ENCODE peak calls at places on chromosomes 4 and X, in five cellular contexts. E is CD4-positive, CD25-positive, alpha-beta regulatory T cell; L is fibroblast of the aortic adventitia; I is CD8-positive, alpha-beta T cell; M is fibroblast of pulmonary artery. K is an unnamed sample.

GRCh38 chr4:170716868-170717267 is 627.1 kb upstream of the AADAT start:
- DNase-seq in E (no peak), L (peak), M (peak), I (no peak), K (no peak)

GRCh38 chrX:130304587-130305368 is 34.9 kb upstream of the SLC25A14 start:
- DNase-seq in L (no peak), E (no peak), M (no peak), I (no peak), K (no peak)

GRCh38 chr4:627751-628150 is 2.4 kb downstream of the PDE6B start:
- DNase-seq in I (no peak), E (no peak), M (no peak), L (no peak), K (no peak)

GRCh38 chr4:31171362-31171761 is 451.2 kb downstream of the PCDH7 start:
- DNase-seq in L (no peak), I (no peak), M (no peak), E (no peak), K (no peak)

GRCh38 chr4:75834772-75835154 is 67.5 kb downstream of the PPEF2 start:
- DNase-seq in I (no peak), E (no peak), M (peak), L (peak), K (no peak)

GRCh38 chr4:16082038-16082423 is 1.8 kb downstream of the PROM1 start:
- DNase-seq in I (no peak), L (no peak), M (no peak), E (no peak), K (no peak)

GRCh38 chr4:170775851-170776250 is 686.1 kb upstream of the AADAT start:
- DNase-seq in M (no peak), I (no peak), E (no peak), L (no peak), K (no peak)

GRCh38 chr4:139922625-139923024 is 231.4 kb downstream of the MAML3 start:
- DNase-seq in L (peak), I (no peak), M (peak), E (no peak), K (no peak)

GRCh38 chr4:103648541-103648940 is 71.2 kb downstream of the TACR3 start:
- DNase-seq in M (no peak), L (no peak), E (no peak), I (no peak), K (no peak)

GRCh38 chr4:184807797-184808718 is 17.7 kb downstream of the ACSL1 start:
- DNase-seq in L (peak), I (no peak), E (no peak), M (peak), K (no peak)

DNA sequence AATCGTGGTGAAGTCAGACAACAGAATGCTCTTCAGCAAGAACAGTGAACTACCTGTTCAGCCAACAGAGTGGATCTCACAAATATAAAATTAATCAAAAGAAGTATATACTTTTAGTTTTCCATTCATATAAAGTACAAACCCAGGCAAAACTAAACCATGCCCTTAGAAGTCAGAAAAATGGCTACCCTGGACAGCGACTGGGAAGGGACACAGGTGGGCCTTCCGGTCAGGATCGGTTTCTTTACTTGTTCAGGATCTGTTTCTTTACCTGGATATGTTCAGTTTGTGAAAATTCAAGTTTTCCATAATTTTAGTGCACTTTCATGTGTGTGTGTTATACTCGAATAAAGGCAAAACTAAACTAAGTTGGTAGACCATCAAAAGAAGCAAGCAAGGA is 12.4 kb upstream of the GPR173 start:
- DNase-seq in L (no peak), M (no peak), I (no peak), E (no peak), K (no peak)
- H3K4me3 ChIP-seq in L (no peak), M (no peak), I (no peak), E (no peak), K (no peak)

GRCh38 chr4:25312496-25313193 is at the start of gene ZCCHC4:
- DNase-seq in I (peak), M (peak), E (peak), L (peak), K (peak)

GRCh38 chr4:25308761-25309160 is 3.8 kb upstream of the ZCCHC4 start:
- DNase-seq in M (no peak), E (no peak), I (no peak), L (no peak), K (no peak)

GRCh38 chr4:25310066-25310824 is 2.3 kb upstream of the ZCCHC4 start:
- DNase-seq in E (no peak), M (no peak), L (peak), I (no peak), K (no peak)

GRCh38 chr4:25313194-25313895 is 771 bp downstream of the ZCCHC4 start:
- DNase-seq in M (no peak), L (no peak), I (no peak), E (no peak), K (no peak)

DNA sequence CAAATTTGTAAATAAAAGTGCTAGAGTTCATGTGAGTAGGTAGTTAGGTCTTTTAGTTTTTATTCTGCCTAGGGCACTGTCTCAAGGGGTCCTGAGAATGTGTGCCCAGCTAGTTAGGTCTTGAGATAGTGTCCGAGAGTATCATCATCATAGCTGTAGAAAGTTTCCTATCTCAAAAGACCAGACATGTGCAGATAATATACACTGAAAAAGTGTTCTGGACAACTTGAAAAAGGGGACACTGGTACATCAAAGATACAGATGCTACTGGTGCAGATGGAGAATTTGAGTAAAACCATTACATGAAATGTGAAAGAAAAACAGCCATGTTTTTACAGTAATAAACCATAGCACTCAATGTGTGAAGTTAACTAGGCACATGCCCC is 1.8 kb upstream of the ZCCHC4 start:
- DNase-seq in M (no peak), E (no peak), I (no peak), L (no peak), K (no peak)
- H3K4me3 ChIP-seq in M (no peak), E (peak), I (no peak), L (no peak), K (no peak)

GRCh38 chr4:85610450-85610849 is 135.5 kb downstream of the ARHGAP24 start:
- DNase-seq in M (no peak), L (no peak), I (no peak), E (no peak), K (no peak)

GRCh38 chr4:85603437-85604336 is 128.7 kb downstream of the ARHGAP24 start:
- DNase-seq in I (no peak), L (peak), E (no peak), M (peak), K (no peak)

GRCh38 chr4:85611661-85612060 is 136.7 kb downstream of the ARHGAP24 start:
- DNase-seq in M (no peak), I (no peak), E (no peak), L (no peak), K (no peak)

GRCh38 chr4:85606505-85606904 is 131.6 kb downstream of the ARHGAP24 start:
- DNase-seq in L (no peak), E (no peak), M (no peak), I (no peak), K (no peak)

GRCh38 chr4:85607624-85608023 is 132.7 kb downstream of the ARHGAP24 start:
- DNase-seq in E (no peak), L (no peak), I (no peak), M (no peak), K (no peak)
- H3K4me3 ChIP-seq in E (no peak), L (no peak), I (no peak), M (no peak), K (no peak)

DNA sequence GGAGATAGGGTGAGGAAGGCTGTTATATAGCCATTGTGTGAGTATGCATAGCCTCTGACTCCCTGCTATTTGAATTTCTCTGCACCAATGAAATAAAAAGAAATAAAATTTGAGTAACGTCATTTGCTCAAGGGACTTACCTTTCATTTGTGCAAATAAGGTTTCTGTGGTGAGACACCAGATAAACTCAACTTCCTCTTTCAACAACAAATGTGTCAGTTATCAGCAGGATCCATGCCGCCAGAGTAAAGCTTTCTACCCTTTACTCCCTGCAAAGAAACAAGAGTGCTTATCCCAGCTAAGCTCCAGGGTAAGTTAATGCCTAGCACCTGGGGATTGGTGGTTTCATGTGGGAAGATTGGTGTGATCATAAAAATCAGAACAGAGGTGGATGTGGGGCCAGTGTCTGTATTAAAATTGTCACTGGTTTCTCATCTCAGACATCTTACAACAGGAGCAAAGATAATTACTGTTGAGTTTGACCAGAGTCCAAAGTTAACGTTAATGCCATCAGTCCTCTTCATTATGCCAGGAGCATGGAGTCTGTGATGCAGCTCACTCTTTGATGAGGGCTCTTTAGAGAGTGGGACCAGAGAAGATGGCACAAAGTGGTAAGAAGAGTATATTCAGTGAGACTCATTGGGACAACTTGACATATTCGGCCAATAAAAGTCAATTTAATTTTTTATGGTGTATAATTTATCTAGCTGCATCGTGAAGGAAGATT is at the start of gene P2RY10:
- DNase-seq in E (peak), L (no peak), M (no peak), I (peak), K (no peak)
- H3K4me3 ChIP-seq in E (peak), L (no peak), M (no peak), I (peak), K (no peak)

GRCh38 chrX:34654939-34655338 is 2.1 kb downstream of the TMEM47 start:
- DNase-seq in L (peak), E (no peak), I (no peak), M (peak), K (no peak)
- H3K4me3 ChIP-seq in L (peak), E (no peak), I (no peak), M (peak), K (peak)

GRCh38 chrX:46328133-46328532 is 217.1 kb downstream of the ZNF674 start:
- DNase-seq in I (no peak), M (no peak), L (no peak), E (no peak), K (no peak)

GRCh38 chrX:46326161-46326560 is 219.1 kb downstream of the ZNF674 start:
- DNase-seq in M (peak), E (no peak), I (no peak), L (peak), K (no peak)

GRCh38 chrX:46330513-46330912 is 214.7 kb downstream of the ZNF674 start:
- DNase-seq in M (no peak), I (no peak), L (no peak), E (no peak), K (no peak)

GRCh38 chrX:46325312-46325877 is 219.8 kb downstream of the ZNF674 start:
- DNase-seq in E (no peak), M (peak), I (no peak), L (peak), K (no peak)

DNA sequence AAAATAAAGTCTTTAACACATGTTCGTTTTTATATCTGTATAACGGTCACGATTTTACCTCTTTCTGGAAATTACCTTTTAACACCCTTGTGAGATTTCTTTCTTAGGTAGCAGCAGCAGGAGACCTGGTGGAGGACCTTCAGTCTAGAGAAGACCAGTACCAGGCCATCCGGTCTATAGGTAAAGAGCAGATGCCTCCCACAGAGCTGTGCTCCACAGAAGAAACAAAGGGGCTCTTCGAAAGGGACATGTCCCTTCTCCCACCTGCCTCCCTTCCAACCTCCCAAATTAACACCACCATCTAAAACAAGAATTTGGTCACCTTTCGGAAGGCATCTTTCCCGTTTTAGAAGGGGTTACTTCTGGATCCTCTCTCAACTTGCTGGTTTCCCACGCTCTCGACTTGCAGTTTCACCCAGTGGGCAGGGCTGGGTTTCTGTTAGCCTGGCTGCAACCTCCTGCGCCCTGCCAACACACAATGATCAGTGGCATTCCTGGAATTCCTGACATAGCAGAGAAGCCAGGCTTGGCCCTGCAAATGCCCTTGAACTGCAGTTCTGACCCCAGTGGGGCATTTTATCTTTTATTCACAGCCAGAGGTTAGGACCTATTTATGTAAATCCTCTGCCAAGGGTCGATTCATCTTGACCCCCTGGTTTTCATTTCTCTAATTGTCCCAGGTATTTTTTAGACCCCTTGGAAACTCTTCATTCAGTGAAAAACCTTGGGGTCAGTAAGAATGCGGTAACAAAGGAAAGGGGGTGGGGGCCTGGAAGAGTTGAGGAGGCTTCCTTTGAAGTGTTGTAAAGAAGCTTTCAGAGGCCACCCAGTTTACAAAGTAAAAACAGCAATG is 217.8 kb downstream of the ZNF674 start:
- DNase-seq in L (peak), E (no peak), I (no peak), M (peak), K (no peak)
- H3K4me3 ChIP-seq in L (no peak), E (no peak), I (no peak), M (no peak), K (no peak)

K was measured in SK-N-MC.